ENCODE peak calls at places on chromosomes 13 and 19, in seven cellular contexts. One of them, this sample, is unnamed.
A peak's percentile ranks its signal among the peaks of the same experiment; 100 is the strongest.

GRCh38 chr13:44764334-44764733 is 188.2 kb upstream of the TSC22D1 start:
- DNase-seq in brain microvascular endothelial cell: no peak
- DNase-seq in hepatocyte: peak; percentile 39
- DNase-seq in PC-9: no peak
- DNase-seq in heart right ventricle: no peak
- DNase-seq in left lung: no peak
- DNase-seq in upper lobe of right lung: no peak
- DNase-seq in this sample: no peak

GRCh38 chr13:25783480-25784081 is 268.2 kb downstream of the SHISA2 start:
- DNase-seq in brain microvascular endothelial cell: no peak
- DNase-seq in hepatocyte: no peak
- DNase-seq in PC-9: no peak
- DNase-seq in heart right ventricle: no peak
- DNase-seq in left lung: no peak
- DNase-seq in upper lobe of right lung: no peak
- DNase-seq in this sample: no peak

GRCh38 chr13:108037348-108037747 is 178.0 kb downstream of the LIG4 start:
- DNase-seq in brain microvascular endothelial cell: no peak
- DNase-seq in hepatocyte: no peak
- DNase-seq in PC-9: no peak
- DNase-seq in heart right ventricle: no peak
- DNase-seq in left lung: no peak
- DNase-seq in upper lobe of right lung: no peak
- DNase-seq in this sample: no peak

GRCh38 chr13:40613192-40613818 is 53.1 kb downstream of the FOXO1 start:
- DNase-seq in brain microvascular endothelial cell: no peak
- DNase-seq in hepatocyte: no peak
- DNase-seq in PC-9: no peak
- DNase-seq in heart right ventricle: peak; percentile 60
- DNase-seq in left lung: no peak
- DNase-seq in upper lobe of right lung: no peak
- DNase-seq in this sample: no peak

GRCh38 chr13:101612736-101613135 is 160.3 kb downstream of the ITGBL1 start:
- DNase-seq in brain microvascular endothelial cell: peak; percentile 34
- DNase-seq in hepatocyte: no peak
- DNase-seq in PC-9: no peak
- DNase-seq in heart right ventricle: no peak
- DNase-seq in left lung: no peak
- DNase-seq in upper lobe of right lung: no peak
- DNase-seq in this sample: no peak

GRCh38 chr19:58001895-58002369 is 688 bp downstream of the ZNF606 start:
- DNase-seq in brain microvascular endothelial cell: peak; percentile 3
- DNase-seq in hepatocyte: no peak
- DNase-seq in PC-9: no peak
- DNase-seq in heart right ventricle: no peak
- DNase-seq in left lung: no peak
- DNase-seq in upper lobe of right lung: no peak
- DNase-seq in this sample: no peak

GRCh38 chr13:55517312-55517711 is 1623.4 kb upstream of the PRR20A start:
- DNase-seq in brain microvascular endothelial cell: no peak
- DNase-seq in hepatocyte: no peak
- DNase-seq in PC-9: no peak
- DNase-seq in heart right ventricle: no peak
- DNase-seq in left lung: no peak
- DNase-seq in upper lobe of right lung: no peak
- DNase-seq in this sample: no peak

GRCh38 chr13:107992542-107992941 is 222.8 kb downstream of the LIG4 start:
- DNase-seq in brain microvascular endothelial cell: no peak
- DNase-seq in hepatocyte: peak; percentile 51
- DNase-seq in PC-9: no peak
- DNase-seq in heart right ventricle: no peak
- DNase-seq in left lung: no peak
- DNase-seq in upper lobe of right lung: no peak
- DNase-seq in this sample: peak; percentile 10

GRCh38 chr13:51549050-51549449 is 35.2 kb upstream of the WDFY2 start:
- DNase-seq in brain microvascular endothelial cell: no peak
- DNase-seq in hepatocyte: peak; percentile 32
- DNase-seq in PC-9: peak; percentile 52
- DNase-seq in heart right ventricle: no peak
- DNase-seq in left lung: no peak
- DNase-seq in upper lobe of right lung: peak; percentile 68
- DNase-seq in this sample: peak; percentile 72

GRCh38 chr19:39864118-39864517 is 17.9 kb upstream of the FBL start:
- DNase-seq in brain microvascular endothelial cell: no peak
- DNase-seq in hepatocyte: no peak
- DNase-seq in PC-9: no peak
- DNase-seq in heart right ventricle: no peak
- DNase-seq in left lung: no peak
- DNase-seq in upper lobe of right lung: no peak
- DNase-seq in this sample: no peak

GRCh38 chr19:52297601-52298358 is 811 bp downstream of the ZNF480 start:
- DNase-seq in brain microvascular endothelial cell: no peak
- DNase-seq in hepatocyte: no peak
- DNase-seq in PC-9: no peak
- DNase-seq in heart right ventricle: peak; percentile 5
- DNase-seq in left lung: no peak
- DNase-seq in upper lobe of right lung: no peak
- DNase-seq in this sample: no peak

GRCh38 chr13:33859691-33860303 is 41.8 kb downstream of the RFC3 start:
- DNase-seq in brain microvascular endothelial cell: no peak
- DNase-seq in hepatocyte: no peak
- DNase-seq in PC-9: no peak
- DNase-seq in heart right ventricle: no peak
- DNase-seq in left lung: no peak
- DNase-seq in upper lobe of right lung: no peak
- DNase-seq in this sample: peak; percentile 96

GRCh38 chr19:35901854-35902661 is at the start of gene HCST:
- DNase-seq in brain microvascular endothelial cell: no peak
- DNase-seq in hepatocyte: no peak
- DNase-seq in PC-9: no peak
- DNase-seq in heart right ventricle: no peak
- DNase-seq in left lung: peak; percentile 21
- DNase-seq in upper lobe of right lung: no peak
- DNase-seq in this sample: peak; percentile 29

GRCh38 chr13:98706446-98707110 is 45.9 kb downstream of the SLC15A1 start:
- DNase-seq in brain microvascular endothelial cell: peak; percentile 61
- DNase-seq in hepatocyte: peak; percentile 66
- DNase-seq in PC-9: peak; percentile 88
- DNase-seq in heart right ventricle: no peak
- DNase-seq in left lung: no peak
- DNase-seq in upper lobe of right lung: no peak
- DNase-seq in this sample: peak; percentile 38

GRCh38 chr13:68816715-68817114 is 1290.9 kb upstream of the ATXN8OS start:
- DNase-seq in brain microvascular endothelial cell: no peak
- DNase-seq in hepatocyte: no peak
- DNase-seq in PC-9: no peak
- DNase-seq in heart right ventricle: no peak
- DNase-seq in left lung: no peak
- DNase-seq in upper lobe of right lung: no peak
- DNase-seq in this sample: no peak

GRCh38 chr13:77492982-77493381 is 42.5 kb upstream of the SCEL start:
- DNase-seq in brain microvascular endothelial cell: peak; percentile 14
- DNase-seq in hepatocyte: peak; percentile 47
- DNase-seq in PC-9: peak; percentile 66
- DNase-seq in heart right ventricle: no peak
- DNase-seq in left lung: no peak
- DNase-seq in upper lobe of right lung: no peak
- DNase-seq in this sample: peak; percentile 50

GRCh38 chr19:40367577-40368434 is 19.3 kb downstream of the PLD3 start:
- DNase-seq in brain microvascular endothelial cell: no peak
- DNase-seq in hepatocyte: no peak
- DNase-seq in PC-9: no peak
- DNase-seq in heart right ventricle: no peak
- DNase-seq in left lung: no peak
- DNase-seq in upper lobe of right lung: no peak
- DNase-seq in this sample: no peak

GRCh38 chr13:62296812-62297211 is 881.2 kb upstream of the PCDH20 start:
- DNase-seq in brain microvascular endothelial cell: no peak
- DNase-seq in hepatocyte: no peak
- DNase-seq in PC-9: no peak
- DNase-seq in heart right ventricle: no peak
- DNase-seq in left lung: no peak
- DNase-seq in upper lobe of right lung: no peak
- DNase-seq in this sample: no peak

GRCh38 chr13:99153219-99153618 is 47.4 kb upstream of the UBAC2 start:
- DNase-seq in brain microvascular endothelial cell: no peak
- DNase-seq in hepatocyte: no peak
- DNase-seq in PC-9: peak; percentile 41
- DNase-seq in heart right ventricle: no peak
- DNase-seq in left lung: no peak
- DNase-seq in upper lobe of right lung: no peak
- DNase-seq in this sample: peak; percentile 35

GRCh38 chr19:56823417-56823816 is 17.1 kb downstream of the PEG3 start:
- DNase-seq in brain microvascular endothelial cell: no peak
- DNase-seq in hepatocyte: no peak
- DNase-seq in PC-9: no peak
- DNase-seq in heart right ventricle: no peak
- DNase-seq in left lung: peak; percentile 37
- DNase-seq in upper lobe of right lung: no peak
- DNase-seq in this sample: no peak

DNA sequence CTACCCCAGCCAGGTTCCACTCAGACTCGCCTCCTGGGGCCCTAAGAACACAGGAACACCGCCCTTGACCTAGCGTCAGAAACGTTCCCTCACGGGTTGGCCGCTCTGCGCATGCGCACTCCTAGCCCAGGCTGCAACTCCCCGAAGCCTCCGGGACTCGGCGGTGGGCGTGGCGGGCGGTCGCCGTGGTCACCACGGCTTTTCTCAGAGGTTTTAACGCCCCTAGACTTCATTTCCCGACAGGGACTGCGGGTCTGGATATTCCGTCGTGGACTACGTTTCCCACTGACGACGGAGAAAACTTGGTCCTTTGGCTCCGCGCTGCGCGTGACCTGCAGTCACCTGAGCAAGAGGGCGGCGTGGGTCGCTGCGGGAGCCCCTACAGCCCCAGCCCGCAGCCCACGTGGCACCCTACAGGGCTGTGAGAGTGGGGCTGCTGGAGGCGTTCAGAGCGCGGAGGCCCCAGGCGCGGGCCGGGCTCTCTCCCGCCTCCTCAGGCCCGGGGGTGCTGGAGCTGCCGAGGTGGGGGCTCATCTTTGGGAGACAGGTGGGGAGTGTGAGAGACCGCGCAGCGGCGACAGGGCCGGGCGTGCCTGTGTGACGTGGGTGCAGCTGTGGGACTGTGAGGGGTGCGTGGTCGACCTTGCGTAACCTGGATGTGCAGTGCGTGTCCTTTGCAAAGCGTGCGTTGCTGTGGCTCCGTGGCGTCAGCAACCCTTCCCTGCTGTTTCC is 38.0 kb upstream of the ZNF573 start:
- DNase-seq in brain microvascular endothelial cell: peak; percentile 34
- DNase-seq in hepatocyte: peak; percentile 78
- DNase-seq in PC-9: no peak
- DNase-seq in heart right ventricle: peak; percentile 89
- DNase-seq in left lung: peak; percentile 84
- DNase-seq in upper lobe of right lung: peak; percentile 84
- DNase-seq in this sample: peak; percentile 10
- H3K4me3 ChIP-seq in brain microvascular endothelial cell: peak overlapping the region; percentile 53
- H3K4me3 ChIP-seq in hepatocyte: peak overlapping the region; percentile 20
- H3K4me3 ChIP-seq in PC-9: no peak overlapping the region
- H3K4me3 ChIP-seq in heart right ventricle: peak overlapping the region; percentile 86
- H3K4me3 ChIP-seq in left lung: peak overlapping the region; percentile 41
- H3K4me3 ChIP-seq in upper lobe of right lung: peak overlapping the region; percentile 66
- H3K4me3 ChIP-seq in this sample: peak overlapping the region; percentile 33

DNA sequence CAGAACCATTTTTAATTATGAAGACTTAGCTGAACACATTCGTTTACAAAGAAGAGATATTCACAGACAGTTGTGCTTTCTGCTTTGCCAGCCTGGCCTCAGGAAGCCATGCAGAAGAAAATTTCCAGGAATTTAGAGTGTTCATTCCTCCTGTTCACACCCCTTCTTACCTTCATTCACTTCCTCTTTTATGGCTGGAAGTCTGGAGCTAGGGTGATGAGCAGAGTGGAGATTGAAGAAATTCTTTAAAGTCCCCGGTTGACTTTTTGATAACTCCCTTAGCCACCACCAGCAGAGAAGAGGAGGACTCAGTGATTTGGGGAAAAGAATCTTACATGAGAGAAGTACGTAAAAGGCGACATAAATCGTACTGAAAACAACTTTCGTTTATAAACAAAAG is 263.6 kb upstream of the TSHZ3 start:
- DNase-seq in brain microvascular endothelial cell: no peak
- DNase-seq in hepatocyte: no peak
- DNase-seq in PC-9: no peak
- DNase-seq in heart right ventricle: no peak
- DNase-seq in left lung: no peak
- DNase-seq in upper lobe of right lung: no peak
- DNase-seq in this sample: no peak
- TF ChIP-seq CTCF in brain microvascular endothelial cell: no peak
- TF ChIP-seq CTCF in hepatocyte: no peak
- TF ChIP-seq CTCF in PC-9: no peak
- TF ChIP-seq CTCF in heart right ventricle: no peak
- TF ChIP-seq CTCF in left lung: no peak
- TF ChIP-seq CTCF in upper lobe of right lung: no peak
- TF ChIP-seq CTCF in this sample: no peak

DNA sequence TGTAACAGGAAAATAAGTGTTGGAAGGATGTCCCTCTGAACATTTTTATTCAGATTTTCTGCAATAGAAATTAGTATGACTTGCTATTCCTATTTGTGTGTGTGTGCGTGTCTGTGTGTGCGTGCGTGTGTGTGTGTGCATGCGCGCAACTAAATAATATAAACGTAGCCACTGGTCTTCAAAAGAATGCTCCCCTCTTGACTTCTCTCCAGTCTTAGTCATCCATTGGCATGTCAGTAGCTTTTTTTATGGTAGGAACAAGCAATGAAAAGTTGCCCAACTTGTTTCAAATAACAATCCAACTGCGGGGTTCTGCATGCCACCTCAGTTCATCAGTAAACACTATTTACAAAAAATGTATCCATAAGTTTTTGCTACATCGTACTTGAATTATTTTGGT is 249.6 kb downstream of the GPC6 start:
- DNase-seq in brain microvascular endothelial cell: peak; percentile 90
- DNase-seq in hepatocyte: peak; percentile 29
- DNase-seq in PC-9: peak; percentile 75
- DNase-seq in heart right ventricle: no peak
- DNase-seq in left lung: no peak
- DNase-seq in upper lobe of right lung: no peak
- DNase-seq in this sample: peak; percentile 62
- H3K27me3 ChIP-seq in brain microvascular endothelial cell: no peaks in the 10 kb centered on the region
- H3K27me3 ChIP-seq in hepatocyte: no peaks in the 10 kb centered on the region
- H3K27me3 ChIP-seq in PC-9: no peaks in the 10 kb centered on the region
- H3K27me3 ChIP-seq in heart right ventricle: no peaks in the 10 kb centered on the region
- H3K27me3 ChIP-seq in left lung: no peaks in the 10 kb centered on the region
- H3K27me3 ChIP-seq in upper lobe of right lung: no peaks in the 10 kb centered on the region
- H3K27me3 ChIP-seq in this sample: no peaks in the 10 kb centered on the region

DNA sequence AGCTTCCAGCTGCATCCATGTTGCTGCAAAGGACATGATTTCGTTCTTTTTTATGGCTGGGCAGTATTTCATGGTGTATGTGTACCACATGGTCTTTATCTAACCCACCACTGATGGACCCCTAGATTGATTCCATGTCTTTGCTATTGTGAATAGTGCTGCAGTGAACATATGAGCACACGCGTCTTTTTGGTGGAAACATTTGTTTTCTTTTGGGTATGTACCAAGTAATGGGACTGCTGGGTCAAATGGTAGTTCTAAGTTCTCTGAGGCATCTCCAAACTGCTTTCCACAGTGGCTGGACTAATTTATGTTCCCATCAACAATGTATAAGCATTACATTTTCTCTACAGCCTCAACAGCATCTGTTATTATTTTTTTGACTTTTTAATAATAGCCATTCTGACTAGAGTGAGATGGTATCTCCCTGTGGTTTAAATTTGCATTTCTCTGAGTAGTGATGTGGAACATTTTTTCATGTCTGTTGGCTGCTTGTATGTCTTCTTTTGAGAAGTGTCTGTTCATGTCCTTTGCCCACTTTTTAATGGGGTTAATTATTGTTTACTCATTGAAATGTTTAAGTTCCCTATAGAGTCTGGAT is 6.8 kb upstream of the UBE2L5 start:
- DNase-seq in brain microvascular endothelial cell: no peak
- DNase-seq in hepatocyte: no peak
- DNase-seq in PC-9: no peak
- DNase-seq in heart right ventricle: no peak
- DNase-seq in left lung: no peak
- DNase-seq in upper lobe of right lung: no peak
- DNase-seq in this sample: no peak
- H3K4me3 ChIP-seq in brain microvascular endothelial cell: no peak overlapping the region
- H3K4me3 ChIP-seq in hepatocyte: no peak overlapping the region
- H3K4me3 ChIP-seq in PC-9: no peak overlapping the region
- H3K4me3 ChIP-seq in heart right ventricle: no peak overlapping the region
- H3K4me3 ChIP-seq in left lung: no peak overlapping the region
- H3K4me3 ChIP-seq in upper lobe of right lung: no peak overlapping the region
- H3K4me3 ChIP-seq in this sample: no peak overlapping the region